ENCODE peak calls at places on chromosomes 12 and 14, in eight cellular contexts. O, J, R, A, W, L, M and T are unnamed samples.
A peak's percentile ranks its signal among the peaks of the same experiment; 100 is the strongest.

GRCh38 chr14:75044322-75044721 is 6.9 kb downstream of the MLH3 start:
- DNase-seq in W (no peak), O (no peak), A (no peak), M (no peak), R (no peak), J (no peak), L (no peak), T (no peak)

GRCh38 chr14:68959035-68959434 is 20.1 kb downstream of the ACTN1 start:
- DNase-seq in L (no peak), R (no peak), W (no peak), O (no peak), M (no peak), A (no peak), J (no peak), T (no peak)

GRCh38 chr12:26557326-26557725 is 275.7 kb downstream of the ITPR2 start:
- DNase-seq in J (no peak), W (no peak), L (no peak), O (no peak), R (no peak), A (no peak), M (no peak), T (no peak)

GRCh38 chr12:28787151-28787550 is 361.9 kb upstream of the FAR2 start:
- DNase-seq in O (no peak), J (no peak), M (no peak), R (no peak), A (no peak), L (no peak), W (no peak), T (no peak)

GRCh38 chr12:101713930-101714329 is 16.5 kb downstream of the CHPT1 start:
- DNase-seq in W (no peak), A (no peak), R (no peak), J (no peak), M (no peak), O (no peak), L (no peak), T (no peak)

GRCh38 chr12:93884794-93885460 is 207.8 kb downstream of the CRADD start:
- DNase-seq in W (no peak), A (no peak), L (no peak), R (no peak), M (no peak), O (no peak), J (no peak), T (no peak)

GRCh38 chr12:129531004-129531403 is 372.8 kb downstream of the TMEM132D start:
- DNase-seq in J (peak; percentile 28), O (no peak), M (peak; percentile 33), L (no peak), R (no peak), A (peak; percentile 13), W (no peak), T (no peak)

GRCh38 chr12:111842556-111843396 is 748 bp downstream of the MAPKAPK5 start:
- DNase-seq in L (peak; percentile 26), O (no peak), A (peak; percentile 30), R (peak; percentile 33), J (no peak), W (peak; percentile 51), M (no peak), T (no peak)

GRCh38 chr12:48602192-48602989 is 32.5 kb upstream of the LALBA start:
- DNase-seq in M (no peak), A (no peak), J (no peak), L (no peak), R (no peak), W (no peak), O (no peak), T (no peak)

GRCh38 chr12:107568718-107569117 is 116.9 kb upstream of the PWP1 start:
- DNase-seq in A (no peak), O (no peak), L (no peak), W (no peak), M (no peak), R (no peak), J (no peak), T (no peak)